ENCODE peak calls at places on chromosomes 5 and 9, in nine cellular contexts. One of them, this sample, is unnamed.

GRCh38 chr9:7177383-7177782 is 419.6 kb downstream of the KDM4C start:
- DNase-seq in prostate gland: no peak
- DNase-seq in breast epithelium: no peak
- DNase-seq in GM23338: no peak
- DNase-seq in GM12892: no peak
- DNase-seq in GM12891: no peak
- DNase-seq in spleen: no peak
- DNase-seq in GM12878: no peak
- DNase-seq in HepG2: no peak
- DNase-seq in this sample: no peak

GRCh38 chr5:55467862-55468551 is 66.8 kb downstream of the PLPP1 start:
- DNase-seq in prostate gland: no peak
- DNase-seq in breast epithelium: no peak
- DNase-seq in GM23338: no peak
- DNase-seq in GM12892: no peak
- DNase-seq in GM12891: no peak
- DNase-seq in spleen: no peak
- DNase-seq in GM12878: no peak
- DNase-seq in HepG2: no peak
- DNase-seq in this sample: no peak

GRCh38 chr9:31314241-31314640 is 1070.2 kb upstream of the ACO1 start:
- DNase-seq in prostate gland: no peak
- DNase-seq in breast epithelium: no peak
- DNase-seq in GM23338: no peak
- DNase-seq in GM12892: no peak
- DNase-seq in GM12891: no peak
- DNase-seq in spleen: no peak
- DNase-seq in GM12878: no peak
- DNase-seq in HepG2: no peak
- DNase-seq in this sample: no peak

GRCh38 chr5:67146981-67147380 is 49.6 kb downstream of the CD180 start:
- DNase-seq in prostate gland: no peak
- DNase-seq in breast epithelium: no peak
- DNase-seq in GM23338: no peak
- DNase-seq in GM12892: no peak
- DNase-seq in GM12891: no peak
- DNase-seq in spleen: no peak
- DNase-seq in GM12878: no peak
- DNase-seq in HepG2: no peak
- DNase-seq in this sample: no peak

GRCh38 chr9:137670391-137671195 is 51.8 kb downstream of the EHMT1 start:
- DNase-seq in prostate gland: peak
- DNase-seq in breast epithelium: peak
- DNase-seq in GM23338: peak
- DNase-seq in GM12892: no peak
- DNase-seq in GM12891: no peak
- DNase-seq in spleen: peak
- DNase-seq in GM12878: no peak
- DNase-seq in HepG2: peak
- DNase-seq in this sample: peak

GRCh38 chr5:159262472-159262858 is 625 bp upstream of the UBLCP1 start:
- DNase-seq in prostate gland: no peak
- DNase-seq in breast epithelium: no peak
- DNase-seq in GM23338: peak
- DNase-seq in GM12892: no peak
- DNase-seq in GM12891: no peak
- DNase-seq in spleen: no peak
- DNase-seq in GM12878: no peak
- DNase-seq in HepG2: no peak
- DNase-seq in this sample: no peak

GRCh38 chr9:98401140-98402025 is 145.9 kb upstream of the TBC1D2 start:
- DNase-seq in prostate gland: no peak
- DNase-seq in breast epithelium: no peak
- DNase-seq in GM23338: peak
- DNase-seq in GM12892: no peak
- DNase-seq in GM12891: no peak
- DNase-seq in spleen: no peak
- DNase-seq in GM12878: no peak
- DNase-seq in HepG2: no peak
- DNase-seq in this sample: no peak

GRCh38 chr9:117354252-117354847 is 60.5 kb downstream of the ASTN2 start:
- DNase-seq in prostate gland: no peak
- DNase-seq in breast epithelium: no peak
- DNase-seq in GM23338: peak
- DNase-seq in GM12892: no peak
- DNase-seq in GM12891: no peak
- DNase-seq in spleen: no peak
- DNase-seq in GM12878: no peak
- DNase-seq in HepG2: no peak
- DNase-seq in this sample: no peak

GRCh38 chr9:78985084-78985738 is 586.6 kb upstream of the TLE4 start:
- DNase-seq in prostate gland: no peak
- DNase-seq in breast epithelium: no peak
- DNase-seq in GM23338: no peak
- DNase-seq in GM12892: no peak
- DNase-seq in GM12891: no peak
- DNase-seq in spleen: no peak
- DNase-seq in GM12878: no peak
- DNase-seq in HepG2: no peak
- DNase-seq in this sample: no peak

GRCh38 chr9:88979791-88980190 is 11.5 kb upstream of the S1PR3 start:
- DNase-seq in prostate gland: no peak
- DNase-seq in breast epithelium: no peak
- DNase-seq in GM23338: no peak
- DNase-seq in GM12892: no peak
- DNase-seq in GM12891: no peak
- DNase-seq in spleen: no peak
- DNase-seq in GM12878: no peak
- DNase-seq in HepG2: no peak
- DNase-seq in this sample: no peak

GRCh38 chr5:103703617-103704016 is 141.0 kb upstream of the NUDT12 start:
- DNase-seq in prostate gland: no peak
- DNase-seq in breast epithelium: no peak
- DNase-seq in GM23338: no peak
- DNase-seq in GM12892: no peak
- DNase-seq in GM12891: no peak
- DNase-seq in spleen: no peak
- DNase-seq in GM12878: no peak
- DNase-seq in HepG2: no peak
- DNase-seq in this sample: no peak

GRCh38 chr5:36305571-36306326 is 4.0 kb upstream of the RANBP3L start:
- DNase-seq in prostate gland: peak
- DNase-seq in breast epithelium: peak
- DNase-seq in GM23338: peak
- DNase-seq in GM12892: no peak
- DNase-seq in GM12891: peak
- DNase-seq in spleen: no peak
- DNase-seq in GM12878: no peak
- DNase-seq in HepG2: peak
- DNase-seq in this sample: peak

GRCh38 chr5:130874861-130875419 is 290.1 kb downstream of the HINT1 start:
- DNase-seq in prostate gland: no peak
- DNase-seq in breast epithelium: no peak
- DNase-seq in GM23338: no peak
- DNase-seq in GM12892: no peak
- DNase-seq in GM12891: no peak
- DNase-seq in spleen: no peak
- DNase-seq in GM12878: no peak
- DNase-seq in HepG2: no peak
- DNase-seq in this sample: no peak

GRCh38 chr5:154077692-154078091 is 38.9 kb downstream of the MFAP3 start:
- DNase-seq in prostate gland: no peak
- DNase-seq in breast epithelium: no peak
- DNase-seq in GM23338: no peak
- DNase-seq in GM12892: no peak
- DNase-seq in GM12891: no peak
- DNase-seq in spleen: no peak
- DNase-seq in GM12878: no peak
- DNase-seq in HepG2: no peak
- DNase-seq in this sample: no peak

GRCh38 chr5:39616131-39616530 is 191.4 kb upstream of the DAB2 start:
- DNase-seq in prostate gland: no peak
- DNase-seq in breast epithelium: no peak
- DNase-seq in GM23338: no peak
- DNase-seq in GM12892: no peak
- DNase-seq in GM12891: no peak
- DNase-seq in spleen: no peak
- DNase-seq in GM12878: no peak
- DNase-seq in HepG2: no peak
- DNase-seq in this sample: no peak

GRCh38 chr5:126597156-126597555 is 2.1 kb upstream of the ALDH7A1 start:
- DNase-seq in prostate gland: no peak
- DNase-seq in breast epithelium: no peak
- DNase-seq in GM23338: no peak
- DNase-seq in GM12892: no peak
- DNase-seq in GM12891: no peak
- DNase-seq in spleen: no peak
- DNase-seq in GM12878: no peak
- DNase-seq in HepG2: peak
- DNase-seq in this sample: no peak

GRCh38 chr9:125409637-125410521 is 148.3 kb downstream of the GAPVD1 start:
- DNase-seq in prostate gland: no peak
- DNase-seq in breast epithelium: no peak
- DNase-seq in GM23338: peak
- DNase-seq in GM12892: no peak
- DNase-seq in GM12891: peak
- DNase-seq in spleen: no peak
- DNase-seq in GM12878: no peak
- DNase-seq in HepG2: peak
- DNase-seq in this sample: no peak

DNA sequence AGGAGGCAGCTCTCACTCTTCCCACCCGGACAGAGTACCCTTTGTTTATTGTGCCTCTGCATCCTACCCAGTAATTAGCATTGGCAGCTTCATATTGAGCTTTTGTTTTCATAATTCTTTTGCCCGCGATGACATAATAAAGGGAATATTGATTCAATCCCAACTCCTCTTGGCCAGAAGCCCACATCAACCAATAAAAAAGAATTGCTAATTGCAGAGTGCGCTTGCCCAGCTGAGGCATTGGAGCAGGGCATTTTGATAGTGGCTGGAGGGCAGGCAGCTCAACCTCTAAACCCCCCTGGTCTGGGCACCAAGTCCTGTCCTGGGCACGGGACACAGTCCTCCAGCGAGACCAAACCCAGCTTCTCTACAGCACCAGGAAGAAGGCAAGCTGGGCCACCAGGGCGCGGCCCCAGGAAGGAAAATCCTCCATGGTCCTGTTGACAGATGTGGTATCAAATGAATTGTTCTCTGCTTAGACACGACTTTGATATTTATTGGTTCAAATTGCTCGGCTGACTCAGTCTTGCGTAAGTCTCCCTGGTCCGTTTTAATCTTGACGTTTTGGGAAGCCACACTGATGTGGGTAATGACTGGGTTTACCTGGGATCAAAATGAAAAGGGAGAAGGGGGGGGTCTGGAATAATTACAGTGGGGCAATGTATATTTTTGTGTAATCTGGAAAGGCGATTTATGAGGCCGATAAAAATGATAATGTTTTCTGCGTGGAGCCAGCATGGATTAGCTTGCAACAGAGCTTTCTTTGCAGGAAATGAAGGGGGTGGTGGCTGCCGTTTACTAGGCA is 220.7 kb upstream of the MSX2 start:
- DNase-seq in prostate gland: peak
- DNase-seq in breast epithelium: no peak
- DNase-seq in GM23338: no peak
- DNase-seq in GM12892: no peak
- DNase-seq in GM12891: no peak
- DNase-seq in spleen: no peak
- DNase-seq in GM12878: no peak
- DNase-seq in HepG2: no peak
- DNase-seq in this sample: no peak
- TF ChIP-seq POLR2AphosphoS5 in prostate gland: peak
- TF ChIP-seq POLR2AphosphoS5 in breast epithelium: no peak
- TF ChIP-seq POLR2AphosphoS5 in GM23338: no peak
- TF ChIP-seq POLR2AphosphoS5 in GM12892: no peak
- TF ChIP-seq POLR2AphosphoS5 in GM12891: no peak
- TF ChIP-seq POLR2AphosphoS5 in spleen: no peak
- TF ChIP-seq POLR2AphosphoS5 in GM12878: no peak
- TF ChIP-seq POLR2AphosphoS5 in HepG2: no peak
- TF ChIP-seq POLR2AphosphoS5 in this sample: no peak

DNA sequence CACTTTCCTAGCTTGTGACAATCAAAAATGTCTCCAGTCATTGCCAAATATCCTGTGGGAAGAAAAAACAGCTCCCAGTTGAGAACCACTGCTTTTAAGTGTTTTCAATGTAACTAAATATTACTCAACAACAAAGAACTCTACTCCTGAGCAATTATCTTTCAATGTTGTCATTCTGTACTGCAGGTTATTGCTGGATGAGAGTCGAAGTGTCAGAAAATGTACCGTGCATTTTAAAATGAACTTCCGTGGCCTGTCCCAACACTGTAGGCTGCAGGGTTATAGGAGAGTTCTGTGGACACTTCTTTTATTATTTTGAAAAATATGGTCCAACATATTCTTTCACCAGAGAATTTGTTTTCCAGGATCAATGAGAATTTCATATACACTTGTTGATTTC is 34.8 kb upstream of the AGXT2 start:
- DNase-seq in prostate gland: no peak
- DNase-seq in breast epithelium: no peak
- DNase-seq in GM23338: no peak
- DNase-seq in GM12892: no peak
- DNase-seq in GM12891: no peak
- DNase-seq in spleen: no peak
- DNase-seq in GM12878: no peak
- DNase-seq in HepG2: no peak
- DNase-seq in this sample: no peak
- TF ChIP-seq POLR2AphosphoS5 in prostate gland: no peak
- TF ChIP-seq POLR2AphosphoS5 in breast epithelium: no peak
- TF ChIP-seq POLR2AphosphoS5 in GM23338: no peak
- TF ChIP-seq POLR2AphosphoS5 in GM12892: no peak
- TF ChIP-seq POLR2AphosphoS5 in GM12891: no peak
- TF ChIP-seq POLR2AphosphoS5 in spleen: no peak
- TF ChIP-seq POLR2AphosphoS5 in GM12878: no peak
- TF ChIP-seq POLR2AphosphoS5 in HepG2: no peak
- TF ChIP-seq POLR2AphosphoS5 in this sample: no peak

DNA sequence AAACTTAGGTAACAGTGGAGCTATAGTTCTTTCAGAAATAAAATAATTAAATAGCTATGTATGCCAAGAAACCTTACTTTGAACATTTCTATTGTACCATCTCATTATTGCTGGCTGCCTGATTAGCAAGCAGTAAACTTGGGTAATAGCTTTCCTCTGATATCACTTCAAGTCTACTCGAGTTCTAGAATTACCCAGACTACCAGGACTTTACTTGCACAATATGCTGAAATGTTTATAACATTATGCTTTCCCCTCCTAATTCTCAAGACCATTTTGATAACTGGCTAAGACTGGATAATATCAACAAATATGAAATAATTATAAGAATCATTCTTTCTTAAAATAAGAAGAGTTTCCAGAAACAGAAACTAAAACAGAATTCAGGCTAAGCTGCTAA is 512.6 kb downstream of the RAB3C start:
- DNase-seq in prostate gland: no peak
- DNase-seq in breast epithelium: no peak
- DNase-seq in GM23338: no peak
- DNase-seq in GM12892: no peak
- DNase-seq in GM12891: no peak
- DNase-seq in spleen: no peak
- DNase-seq in GM12878: no peak
- DNase-seq in HepG2: no peak
- DNase-seq in this sample: no peak
- TF ChIP-seq POLR2AphosphoS5 in prostate gland: no peak
- TF ChIP-seq POLR2AphosphoS5 in breast epithelium: no peak
- TF ChIP-seq POLR2AphosphoS5 in GM23338: no peak
- TF ChIP-seq POLR2AphosphoS5 in GM12892: no peak
- TF ChIP-seq POLR2AphosphoS5 in GM12891: no peak
- TF ChIP-seq POLR2AphosphoS5 in spleen: no peak
- TF ChIP-seq POLR2AphosphoS5 in GM12878: no peak
- TF ChIP-seq POLR2AphosphoS5 in HepG2: no peak
- TF ChIP-seq POLR2AphosphoS5 in this sample: peak

GRCh38 chr9:130451509-130452388 is 7.0 kb downstream of the ASS1 start:
- DNase-seq in prostate gland: peak
- DNase-seq in breast epithelium: peak
- DNase-seq in GM23338: peak
- DNase-seq in GM12892: no peak
- DNase-seq in GM12891: no peak
- DNase-seq in spleen: no peak
- DNase-seq in GM12878: no peak
- DNase-seq in HepG2: peak
- DNase-seq in this sample: peak
- TF ChIP-seq POLR2AphosphoS5 in prostate gland: peak
- TF ChIP-seq POLR2AphosphoS5 in breast epithelium: no peak
- TF ChIP-seq POLR2AphosphoS5 in GM23338: no peak
- TF ChIP-seq POLR2AphosphoS5 in GM12892: no peak
- TF ChIP-seq POLR2AphosphoS5 in GM12891: no peak
- TF ChIP-seq POLR2AphosphoS5 in spleen: peak
- TF ChIP-seq POLR2AphosphoS5 in GM12878: no peak
- TF ChIP-seq POLR2AphosphoS5 in HepG2: no peak
- TF ChIP-seq POLR2AphosphoS5 in this sample: peak